ENCODE peak calls at places on chromosomes 11 and 22, in six cellular contexts. P is transverse colon, R is mucosa of descending colon, F is A549, B is H9, I is mammary epithelial cell. V is an unnamed sample. For H3K4me1, the result is how much of the 10 kb centered on the place peaks cover.

GRCh38 chr11:65432686-65433582 is 10.3 kb downstream of the NEAT1 start:
- DNase-seq in P (peak), R (no peak), F (no peak), B (no peak), I (peak), V (no peak)

GRCh38 chr11:5390210-5390609 is 6.6 kb downstream of the OR51M1 start:
- DNase-seq in P (no peak), R (no peak), F (no peak), B (no peak), I (no peak), V (no peak)

GRCh38 chr11:1069740-1070139 is 4.9 kb upstream of the MUC2 start:
- DNase-seq in P (no peak), R (no peak), F (no peak), B (no peak), I (no peak), V (no peak)

GRCh38 chr22:17893900-17894299 is 119.6 kb upstream of the BID start:
- DNase-seq in P (peak), R (peak), F (no peak), B (no peak), I (no peak), V (no peak)

GRCh38 chr11:71343828-71344400 is 91.5 kb upstream of the SHANK2 start:
- DNase-seq in P (no peak), R (no peak), F (no peak), B (no peak), I (no peak), V (no peak)

GRCh38 chr11:20131744-20132666 is 28.3 kb downstream of the DBX1 start:
- DNase-seq in P (peak), R (peak), F (peak), B (peak), I (peak), V (peak)

GRCh38 chr11:12216100-12216499 is 105.7 kb downstream of the MICAL2 start:
- DNase-seq in P (no peak), R (no peak), F (no peak), B (no peak), I (no peak), V (no peak)

GRCh38 chr11:12324585-12324984 is 52.8 kb upstream of the PARVA start:
- DNase-seq in P (no peak), R (no peak), F (no peak), B (no peak), I (no peak), V (no peak)

GRCh38 chr11:31821779-31822574 is 10.9 kb upstream of the PAX6 start:
- DNase-seq in P (no peak), R (no peak), F (no peak), B (no peak), I (no peak), V (no peak)

GRCh38 chr11:65121447-65121864 is 478 bp downstream of the FAU start:
- DNase-seq in P (peak), R (no peak), F (no peak), B (no peak), I (no peak), V (no peak)

GRCh38 chr11:36478700-36479329 is 31.3 kb downstream of the TRAF6 start:
- DNase-seq in P (peak), R (peak), F (peak), B (no peak), I (peak), V (peak)
- TF ChIP-seq CTCF in P (peak), R (peak), F (peak), B (peak), I (peak), V (peak)

GRCh38 chr22:35993048-35993714 is 35.4 kb downstream of the RBFOX2 start:
- DNase-seq in P (no peak), R (no peak), F (no peak), B (no peak), I (no peak), V (no peak)

GRCh38 chr22:35996596-35996995 is 32.0 kb downstream of the RBFOX2 start:
- DNase-seq in P (no peak), R (no peak), F (no peak), B (no peak), I (no peak), V (no peak)

GRCh38 chr22:35997438-35997837 is 31.2 kb downstream of the RBFOX2 start:
- DNase-seq in P (no peak), R (no peak), F (no peak), B (no peak), I (no peak), V (no peak)

GRCh38 chr22:35995345-35995744 is 33.3 kb downstream of the RBFOX2 start:
- DNase-seq in P (no peak), R (no peak), F (no peak), B (no peak), I (no peak), V (no peak)

DNA sequence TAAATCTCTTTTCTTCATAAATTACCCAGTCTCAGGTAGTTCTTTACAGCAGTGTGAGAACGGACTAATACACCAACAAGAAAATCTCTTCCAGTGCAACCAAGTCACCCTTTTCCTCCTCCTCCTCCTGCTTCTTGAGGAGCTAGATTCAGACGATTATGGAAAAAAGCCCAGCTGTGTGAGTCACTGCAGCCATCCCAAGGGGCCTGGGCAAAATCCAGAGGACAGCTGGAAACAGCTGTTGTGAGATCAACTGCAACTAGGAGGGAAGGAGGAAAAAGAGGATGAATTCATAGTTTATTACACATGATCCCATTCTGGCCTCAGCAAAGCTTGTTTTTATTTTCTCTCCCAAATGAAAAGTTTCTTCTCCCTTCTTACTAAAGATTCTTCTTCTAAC is 32.9 kb downstream of the RBFOX2 start:
- DNase-seq in P (peak), R (peak), F (no peak), B (no peak), I (peak), V (peak)
- H3K4me1 ChIP-seq in P (under half), R (under half), F (under half), B (under half), I (under half), V (under half)

GRCh38 chr11:118322721-118323120 is 18.2 kb downstream of the CD3E start:
- DNase-seq in P (no peak), R (no peak), F (no peak), B (no peak), I (no peak), V (no peak)
- TF ChIP-seq CTCF in P (no peak), R (no peak), F (no peak), B (no peak), I (no peak), V (no peak)

GRCh38 chr11:76782526-76783293 is 446 bp upstream of the TSKU start:
- DNase-seq in P (peak), R (peak), F (peak), B (peak), I (peak), V (peak)
- H3K4me1 ChIP-seq in P (under half), R (under half), F (under half), B (under half), I (under half), V (half or more)

DNA sequence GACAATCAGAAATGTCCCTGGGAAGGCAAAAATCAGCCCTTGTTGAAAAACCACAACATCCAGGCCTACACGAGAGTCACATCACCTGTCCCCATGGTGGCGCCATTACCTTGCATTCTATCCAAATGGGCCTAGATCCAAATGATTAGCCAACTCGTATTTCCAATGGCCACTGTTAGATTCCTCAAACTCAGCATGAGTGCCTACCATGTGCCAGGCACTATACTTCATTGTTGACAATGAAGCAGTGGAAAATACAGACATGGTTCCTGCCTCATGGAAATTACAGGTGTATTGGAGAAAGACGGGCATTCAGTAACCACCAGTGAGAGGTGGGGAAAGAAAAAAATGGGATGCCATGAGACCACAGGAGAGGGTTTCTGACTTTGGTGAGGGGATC is 29.8 kb upstream of the CREB3L1 start:
- DNase-seq in P (peak), R (peak), F (peak), B (peak), I (peak), V (peak)
- TF ChIP-seq CTCF in P (peak), R (peak), F (peak), B (peak), I (peak), V (peak)

DNA sequence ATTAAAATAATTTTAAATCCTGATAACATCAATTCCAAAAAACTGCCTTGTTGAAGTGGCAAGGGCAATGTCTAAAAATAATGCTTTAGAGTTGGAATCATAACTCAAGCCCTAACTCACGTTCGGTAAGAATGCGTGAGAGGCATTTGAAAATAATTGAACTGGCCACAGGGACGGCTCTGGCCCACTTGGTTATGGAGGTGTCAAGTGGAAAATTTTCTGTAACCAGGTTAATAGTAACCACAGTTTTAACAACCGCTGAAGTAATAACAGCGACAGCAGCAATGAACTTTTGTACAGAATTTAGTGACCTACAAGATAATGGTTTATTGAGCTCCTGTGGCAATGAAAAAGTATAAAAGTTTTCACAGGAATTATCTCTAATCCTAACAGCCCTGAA is 79.4 kb downstream of the ETS1 start:
- DNase-seq in P (no peak), R (no peak), F (no peak), B (no peak), I (no peak), V (no peak)
- H3K4me1 ChIP-seq in P (half or more), R (half or more), F (half or more), B (under half), I (half or more), V (half or more)

GRCh38 chr22:45438364-45438763 is 24.9 kb downstream of the RIBC2 start:
- DNase-seq in P (no peak), R (no peak), F (no peak), B (no peak), I (no peak), V (no peak)

GRCh38 chr22:45441158-45441557 is 27.7 kb downstream of the RIBC2 start:
- DNase-seq in P (peak), R (peak), F (peak), B (peak), I (peak), V (peak)

GRCh38 chr22:45430871-45431270 is 17.4 kb downstream of the RIBC2 start:
- DNase-seq in P (no peak), R (no peak), F (no peak), B (no peak), I (no peak), V (no peak)

GRCh38 chr22:45429921-45430775 is 16.7 kb downstream of the RIBC2 start:
- DNase-seq in P (no peak), R (no peak), F (no peak), B (no peak), I (no peak), V (no peak)

GRCh38 chr22:45435544-45436139 is 22.1 kb downstream of the RIBC2 start:
- DNase-seq in P (peak), R (peak), F (peak), B (peak), I (peak), V (peak)
- TF ChIP-seq CTCF in P (peak), R (peak), F (peak), B (peak), I (peak), V (peak)